ENCODE peak calls at places on chromosomes 7 and 10, in nine cellular contexts. F is lower lobe of right lung; B is Karpas-422; C is Caco-2; O is CD8-positive, alpha-beta memory T cell; R is DND-41; K is OCI-LY7; Q is ovary; U is neural progenitor cell. I is an unnamed sample.

GRCh38 chr10:44198780-44199097 is 186.2 kb downstream of the CXCL12 start:
- DNase-seq in F (no peak), B (no peak), C (no peak), O (no peak), R (no peak), K (no peak), Q (peak; percentile 60), U (no peak), I (no peak)

GRCh38 chr10:124997246-124997790 is 55.4 kb downstream of the ZRANB1 start:
- DNase-seq in F (peak; percentile 34), B (no peak), C (peak; percentile 21), O (no peak), R (no peak), K (no peak), Q (no peak), U (no peak), I (no peak)

GRCh38 chr7:129781128-129781855 is 169.8 kb downstream of the NRF1 start:
- DNase-seq in F (no peak), B (peak; percentile 51), C (no peak), O (no peak), R (no peak), K (peak; percentile 11), Q (no peak), U (no peak), I (no peak)

GRCh38 chr10:1216576-1217236 is 160.5 kb downstream of the WDR37 start:
- DNase-seq in F (no peak), B (no peak), C (no peak), O (no peak), R (no peak), K (no peak), Q (no peak), U (no peak), I (peak; percentile 40)

GRCh38 chr7:27143022-27143949 is at the start of gene HOXA5:
- DNase-seq in F (no peak), B (no peak), C (peak; percentile 79), O (no peak), R (no peak), K (peak; percentile 48), Q (no peak), U (peak; percentile 90), I (peak; percentile 77)

GRCh38 chr7:141262101-141262819 is 188.4 kb downstream of the TMEM178B start:
- DNase-seq in F (no peak), B (no peak), C (no peak), O (no peak), R (no peak), K (no peak), Q (no peak), U (peak; percentile 18), I (no peak)

GRCh38 chr7:16916111-16916639 is 34.4 kb upstream of the AGR3 start:
- DNase-seq in F (no peak), B (no peak), C (no peak), O (no peak), R (no peak), K (no peak), Q (no peak), U (no peak), I (peak; percentile 80)

GRCh38 chr10:6507311-6507710 is 72.8 kb downstream of the PRKCQ start:
- DNase-seq in F (no peak), B (no peak), C (no peak), O (no peak), R (no peak), K (no peak), Q (no peak), U (no peak), I (no peak)

GRCh38 chr10:30373596-30374327 is 24.7 kb upstream of the MTPAP start:
- DNase-seq in F (no peak), B (no peak), C (no peak), O (peak; percentile 7), R (peak; percentile 63), K (no peak), Q (no peak), U (no peak), I (no peak)

GRCh38 chr10:29409241-29410051 is 120.6 kb downstream of the LYZL1 start:
- DNase-seq in F (peak; percentile 87), B (no peak), C (peak; percentile 83), O (peak; percentile 34), R (peak; percentile 74), K (no peak), Q (peak; percentile 87), U (no peak), I (peak; percentile 75)

GRCh38 chr10:33412261-33413092 is 78.0 kb upstream of the NRP1 start:
- DNase-seq in F (peak; percentile 60), B (no peak), C (no peak), O (no peak), R (no peak), K (no peak), Q (no peak), U (no peak), I (no peak)

GRCh38 chr7:134515569-134516468 is 11.5 kb upstream of the AKR1B10 start:
- DNase-seq in F (no peak), B (no peak), C (no peak), O (no peak), R (no peak), K (no peak), Q (no peak), U (no peak), I (peak; percentile 88)

GRCh38 chr7:34497153-34497777 is 160.8 kb upstream of the NPSR1 start:
- DNase-seq in F (no peak), B (peak; percentile 54), C (no peak), O (no peak), R (no peak), K (no peak), Q (no peak), U (peak; percentile 21), I (no peak)

GRCh38 chr7:55973747-55974250 is 9.4 kb downstream of the NIPSNAP2 start:
- DNase-seq in F (no peak), B (no peak), C (no peak), O (no peak), R (no peak), K (no peak), Q (no peak), U (no peak), I (no peak)

GRCh38 chr7:8149222-8149621 is 112.7 kb downstream of the ICA1 start:
- DNase-seq in F (no peak), B (no peak), C (no peak), O (no peak), R (peak; percentile 35), K (peak; percentile 4), Q (no peak), U (no peak), I (no peak)

GRCh38 chr7:138407792-138408191 is 52.3 kb upstream of the TRIM24 start:
- DNase-seq in F (no peak), B (no peak), C (no peak), O (no peak), R (no peak), K (no peak), Q (no peak), U (no peak), I (no peak)

GRCh38 chr10:86522385-86522855 is 828 bp upstream of the WAPL start:
- DNase-seq in F (no peak), B (peak; percentile 50), C (no peak), O (no peak), R (no peak), K (peak; percentile 29), Q (no peak), U (no peak), I (no peak)

GRCh38 chr10:86520871-86521619 is 547 bp downstream of the WAPL start:
- DNase-seq in F (peak; percentile 73), B (peak; percentile 72), C (peak; percentile 67), O (peak; percentile 27), R (peak; percentile 56), K (peak; percentile 58), Q (peak; percentile 55), U (peak; percentile 71), I (peak; percentile 60)

GRCh38 chr10:86521620-86522384 is at the start of gene WAPL:
- DNase-seq in F (peak; percentile 97), B (peak; percentile 93), C (peak; percentile 92), O (peak; percentile 93), R (peak; percentile 92), K (peak; percentile 95), Q (peak; percentile 97), U (peak; percentile 98), I (peak; percentile 93)

GRCh38 chr10:86524225-86524982 is 2.8 kb upstream of the WAPL start:
- DNase-seq in F (no peak), B (no peak), C (no peak), O (no peak), R (no peak), K (no peak), Q (no peak), U (no peak), I (no peak)

GRCh38 chr10:86523348-86523747 is 1.8 kb upstream of the WAPL start:
- DNase-seq in F (no peak), B (no peak), C (no peak), O (no peak), R (no peak), K (peak; percentile 35), Q (no peak), U (peak; percentile 59), I (peak; percentile 14)
- H3K4me3 ChIP-seq in F (no peak overlapping the region), B (no peak overlapping the region), C (no peak overlapping the region), O (no peak overlapping the region), R (peak overlapping the region; percentile 67), K (peak overlapping the region; percentile 93), Q (no peak overlapping the region), U (peak overlapping the region; percentile 88), I (no peak overlapping the region)

GRCh38 chr10:122774269-122774668 is 71.4 kb downstream of the CUZD1 start:
- DNase-seq in F (no peak), B (no peak), C (no peak), O (no peak), R (no peak), K (no peak), Q (no peak), U (no peak), I (no peak)
- H3K9me3 ChIP-seq in F (no peaks in the 10 kb centered on the region), B (no peaks in the 10 kb centered on the region), C (no peaks in the 10 kb centered on the region), O (no peaks in the 10 kb centered on the region), R (no peaks in the 10 kb centered on the region), K (no peaks in the 10 kb centered on the region), Q (no peaks in the 10 kb centered on the region), U (no peaks in the 10 kb centered on the region), I (no peaks in the 10 kb centered on the region)

DNA sequence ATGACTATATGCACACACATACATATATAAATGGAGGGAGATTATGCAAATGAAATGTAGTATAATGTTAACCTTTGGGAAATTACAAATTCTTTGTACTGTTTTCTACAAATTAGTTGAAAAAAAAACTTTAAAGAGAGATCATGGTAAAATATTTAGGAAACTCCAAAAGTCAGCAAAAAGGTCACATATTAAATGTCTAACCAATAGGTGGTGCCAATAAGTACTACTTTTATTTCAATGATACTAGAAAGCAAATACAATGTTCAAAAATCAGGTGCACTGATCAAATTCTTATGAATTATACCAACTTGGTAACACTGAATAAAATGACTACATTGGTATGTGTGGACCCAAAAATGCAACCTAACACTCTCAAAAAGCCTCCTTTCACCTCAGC is 276.9 kb downstream of the DOCK4 start:
- DNase-seq in F (no peak), B (no peak), C (no peak), O (no peak), R (no peak), K (no peak), Q (no peak), U (no peak), I (no peak)
- H3K4me3 ChIP-seq in F (no peak overlapping the region), B (no peak overlapping the region), C (no peak overlapping the region), O (no peak overlapping the region), R (no peak overlapping the region), K (no peak overlapping the region), Q (no peak overlapping the region), U (no peak overlapping the region), I (no peak overlapping the region)

DNA sequence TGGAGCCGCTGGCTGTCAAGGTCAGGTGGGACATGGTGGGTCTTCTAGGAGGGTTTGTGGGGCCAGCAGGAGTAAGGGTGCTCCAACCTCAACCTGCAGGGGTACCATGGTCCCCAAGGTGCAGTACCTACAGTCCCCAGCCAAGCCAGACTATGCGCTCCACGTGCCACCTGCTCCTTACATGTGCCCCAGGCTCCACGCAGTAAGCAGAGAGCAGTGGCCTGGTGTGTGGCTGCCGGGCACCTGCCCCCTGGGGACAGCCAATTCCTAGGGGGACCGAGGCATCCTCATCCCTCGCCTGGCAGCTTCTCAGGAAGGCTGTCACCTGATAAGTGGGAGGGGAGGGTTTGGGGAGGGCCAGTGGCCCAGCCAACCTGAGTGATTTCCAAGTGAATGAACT is 11.7 kb upstream of the ZNF716 start:
- DNase-seq in F (no peak), B (no peak), C (no peak), O (no peak), R (no peak), K (no peak), Q (no peak), U (no peak), I (no peak)
- H3K9me3 ChIP-seq in F (peaks cover 6% of the 10 kb centered on the region), B (peaks cover 25% of the 10 kb centered on the region), C (peaks cover 12% of the 10 kb centered on the region), O (no peaks in the 10 kb centered on the region), R (peaks cover 9% of the 10 kb centered on the region), K (no peaks in the 10 kb centered on the region), Q (no peaks in the 10 kb centered on the region), U (peaks cover 24% of the 10 kb centered on the region), I (peaks cover 2% of the 10 kb centered on the region)